ENCODE peak calls at places on chromosomes 11 and 22, in nine cellular contexts. One of them, this sample, is unnamed.

GRCh38 chr11:27391336-27392015 is 28.5 kb upstream of the CCDC34 start:
- DNase-seq in ovary: no peak
- DNase-seq in heart left ventricle: no peak
- DNase-seq in IMR-90: no peak
- DNase-seq in lower leg skin: no peak
- DNase-seq in esophagus muscularis mucosa: no peak
- DNase-seq in spleen: no peak
- DNase-seq in gastrocnemius medialis: no peak
- DNase-seq in thyroid gland: no peak
- DNase-seq in this sample: no peak

GRCh38 chr22:46017166-46017565 is 40.2 kb upstream of the WNT7B start:
- DNase-seq in spleen: no peak
- DNase-seq in IMR-90: peak; percentile 28
- DNase-seq in esophagus muscularis mucosa: no peak
- DNase-seq in gastrocnemius medialis: no peak
- DNase-seq in lower leg skin: no peak
- DNase-seq in ovary: no peak
- DNase-seq in thyroid gland: no peak
- DNase-seq in heart left ventricle: no peak
- DNase-seq in this sample: no peak

GRCh38 chr22:23793326-23793725 is 6.6 kb downstream of the SMARCB1 start:
- DNase-seq in lower leg skin: no peak
- DNase-seq in spleen: peak; percentile 53
- DNase-seq in ovary: no peak
- DNase-seq in esophagus muscularis mucosa: no peak
- DNase-seq in gastrocnemius medialis: no peak
- DNase-seq in thyroid gland: no peak
- DNase-seq in heart left ventricle: no peak
- DNase-seq in IMR-90: no peak
- DNase-seq in this sample: no peak

GRCh38 chr11:126262216-126262615 is 6.5 kb downstream of the SRPRA start:
- DNase-seq in ovary: no peak
- DNase-seq in lower leg skin: no peak
- DNase-seq in IMR-90: no peak
- DNase-seq in esophagus muscularis mucosa: no peak
- DNase-seq in spleen: no peak
- DNase-seq in heart left ventricle: no peak
- DNase-seq in thyroid gland: no peak
- DNase-seq in gastrocnemius medialis: no peak
- DNase-seq in this sample: no peak

GRCh38 chr11:43952020-43952400 is 9.6 kb downstream of the C11orf96 start:
- DNase-seq in heart left ventricle: no peak
- DNase-seq in esophagus muscularis mucosa: no peak
- DNase-seq in lower leg skin: no peak
- DNase-seq in IMR-90: no peak
- DNase-seq in gastrocnemius medialis: no peak
- DNase-seq in spleen: no peak
- DNase-seq in thyroid gland: no peak
- DNase-seq in ovary: no peak
- DNase-seq in this sample: no peak

GRCh38 chr11:43021466-43021865 is 290.3 kb upstream of the API5 start:
- DNase-seq in lower leg skin: no peak
- DNase-seq in gastrocnemius medialis: no peak
- DNase-seq in thyroid gland: peak; percentile 6
- DNase-seq in esophagus muscularis mucosa: no peak
- DNase-seq in IMR-90: no peak
- DNase-seq in spleen: no peak
- DNase-seq in ovary: no peak
- DNase-seq in heart left ventricle: no peak
- DNase-seq in this sample: no peak

GRCh38 chr11:78961938-78962701 is 387.5 kb upstream of the NARS2 start:
- DNase-seq in ovary: no peak
- DNase-seq in spleen: no peak
- DNase-seq in heart left ventricle: no peak
- DNase-seq in thyroid gland: peak; percentile 77
- DNase-seq in esophagus muscularis mucosa: no peak
- DNase-seq in gastrocnemius medialis: no peak
- DNase-seq in lower leg skin: no peak
- DNase-seq in IMR-90: peak; percentile 48
- DNase-seq in this sample: no peak

GRCh38 chr11:128582496-128583366 is 4.6 kb downstream of the ETS1 start:
- DNase-seq in ovary: no peak
- DNase-seq in gastrocnemius medialis: peak; percentile 37
- DNase-seq in heart left ventricle: no peak
- DNase-seq in IMR-90: peak; percentile 98
- DNase-seq in spleen: no peak
- DNase-seq in thyroid gland: peak; percentile 36
- DNase-seq in esophagus muscularis mucosa: no peak
- DNase-seq in lower leg skin: no peak
- DNase-seq in this sample: no peak

GRCh38 chr11:12539570-12539969 is 134.7 kb upstream of the TEAD1 start:
- DNase-seq in heart left ventricle: no peak
- DNase-seq in ovary: no peak
- DNase-seq in thyroid gland: no peak
- DNase-seq in esophagus muscularis mucosa: no peak
- DNase-seq in spleen: no peak
- DNase-seq in gastrocnemius medialis: no peak
- DNase-seq in lower leg skin: no peak
- DNase-seq in IMR-90: peak; percentile 99
- DNase-seq in this sample: no peak

GRCh38 chr22:30325065-30325720 is 1.5 kb downstream of the TBC1D10A start:
- DNase-seq in esophagus muscularis mucosa: no peak
- DNase-seq in gastrocnemius medialis: no peak
- DNase-seq in heart left ventricle: no peak
- DNase-seq in ovary: peak; percentile 77
- DNase-seq in IMR-90: peak; percentile 90
- DNase-seq in lower leg skin: peak; percentile 81
- DNase-seq in thyroid gland: peak; percentile 64
- DNase-seq in spleen: no peak
- DNase-seq in this sample: no peak

GRCh38 chr11:65900125-65900898 is at the start of gene FOSL1:
- DNase-seq in esophagus muscularis mucosa: peak; percentile 97
- DNase-seq in heart left ventricle: peak; percentile 89
- DNase-seq in ovary: peak; percentile 80
- DNase-seq in gastrocnemius medialis: peak; percentile 71
- DNase-seq in IMR-90: peak; percentile 97
- DNase-seq in spleen: peak; percentile 96
- DNase-seq in thyroid gland: peak; percentile 97
- DNase-seq in lower leg skin: peak; percentile 75
- DNase-seq in this sample: peak; percentile 64

GRCh38 chr11:8318536-8318935 is 54.9 kb upstream of the LMO1 start:
- DNase-seq in esophagus muscularis mucosa: no peak
- DNase-seq in thyroid gland: no peak
- DNase-seq in lower leg skin: no peak
- DNase-seq in spleen: peak; percentile 70
- DNase-seq in gastrocnemius medialis: no peak
- DNase-seq in IMR-90: no peak
- DNase-seq in heart left ventricle: no peak
- DNase-seq in ovary: no peak
- DNase-seq in this sample: no peak

GRCh38 chr11:2328656-2329354 is 27.0 kb downstream of the TSPAN32 start:
- DNase-seq in lower leg skin: no peak
- DNase-seq in thyroid gland: no peak
- DNase-seq in IMR-90: no peak
- DNase-seq in gastrocnemius medialis: no peak
- DNase-seq in spleen: peak; percentile 35
- DNase-seq in esophagus muscularis mucosa: no peak
- DNase-seq in ovary: no peak
- DNase-seq in heart left ventricle: no peak
- DNase-seq in this sample: no peak

GRCh38 chr11:10622957-10623787 is 54.7 kb upstream of the LYVE1 start:
- DNase-seq in gastrocnemius medialis: no peak
- DNase-seq in IMR-90: no peak
- DNase-seq in lower leg skin: no peak
- DNase-seq in heart left ventricle: peak; percentile 42
- DNase-seq in spleen: peak; percentile 89
- DNase-seq in ovary: no peak
- DNase-seq in esophagus muscularis mucosa: no peak
- DNase-seq in thyroid gland: no peak
- DNase-seq in this sample: no peak

GRCh38 chr22:45976351-45977002 is 485 bp downstream of the WNT7B start:
- DNase-seq in esophagus muscularis mucosa: no peak
- DNase-seq in heart left ventricle: no peak
- DNase-seq in spleen: no peak
- DNase-seq in ovary: no peak
- DNase-seq in thyroid gland: peak; percentile 11
- DNase-seq in gastrocnemius medialis: no peak
- DNase-seq in IMR-90: no peak
- DNase-seq in lower leg skin: no peak
- DNase-seq in this sample: no peak

GRCh38 chr11:62621567-62622470 is at the start of gene B3GAT3:
- DNase-seq in gastrocnemius medialis: peak; percentile 97
- DNase-seq in esophagus muscularis mucosa: peak; percentile 99
- DNase-seq in spleen: peak; percentile 99
- DNase-seq in ovary: peak; percentile 98
- DNase-seq in lower leg skin: peak; percentile 97
- DNase-seq in IMR-90: peak; percentile 98
- DNase-seq in heart left ventricle: peak; percentile 97
- DNase-seq in thyroid gland: peak; percentile 100
- DNase-seq in this sample: peak; percentile 96
- TF ChIP-seq POLR2A in gastrocnemius medialis: peak; percentile 77
- TF ChIP-seq POLR2A in esophagus muscularis mucosa: peak; percentile 63
- TF ChIP-seq POLR2A in spleen: peak; percentile 86
- TF ChIP-seq POLR2A in ovary: peak; percentile 62
- TF ChIP-seq POLR2A in lower leg skin: no peak
- TF ChIP-seq POLR2A in IMR-90: peak; percentile 45
- TF ChIP-seq POLR2A in heart left ventricle: peak; percentile 85
- TF ChIP-seq POLR2A in thyroid gland: no peak
- TF ChIP-seq POLR2A in this sample: peak; percentile 86

DNA sequence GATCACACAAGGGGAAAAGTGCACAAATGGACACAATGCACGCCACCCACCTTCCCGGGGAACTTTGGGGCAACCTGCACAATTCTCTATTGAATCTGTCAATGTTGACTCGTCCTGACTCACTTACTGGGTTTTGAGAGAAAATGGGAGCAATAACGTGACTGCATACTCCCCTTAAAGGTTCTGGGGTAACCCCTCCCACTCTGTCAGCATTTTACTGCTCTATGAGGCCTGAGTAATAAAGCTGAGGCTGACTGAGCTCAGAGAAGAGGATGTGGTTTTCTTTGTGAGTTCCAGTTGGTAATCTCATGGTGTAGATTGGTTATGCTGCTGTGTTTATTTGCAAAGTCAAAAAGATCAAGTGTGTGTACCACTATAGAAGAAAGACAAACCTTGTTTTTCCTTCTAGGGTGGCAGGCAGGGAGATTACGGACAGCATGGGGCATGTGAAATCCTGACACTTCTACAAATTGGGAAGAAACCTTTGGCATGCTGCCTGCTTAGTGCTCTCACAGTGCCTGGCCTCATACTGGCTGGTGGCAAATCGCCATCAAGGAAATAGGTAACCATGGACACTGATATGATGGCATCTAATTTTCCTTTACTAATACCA is 16.1 kb upstream of the APOA1 start:
- DNase-seq in spleen: no peak
- DNase-seq in esophagus muscularis mucosa: no peak
- DNase-seq in IMR-90: peak; percentile 96
- DNase-seq in ovary: no peak
- DNase-seq in lower leg skin: no peak
- DNase-seq in heart left ventricle: no peak
- DNase-seq in gastrocnemius medialis: no peak
- DNase-seq in thyroid gland: no peak
- DNase-seq in this sample: no peak
- TF ChIP-seq POLR2A in spleen: no peak
- TF ChIP-seq POLR2A in esophagus muscularis mucosa: no peak
- TF ChIP-seq POLR2A in IMR-90: no peak
- TF ChIP-seq POLR2A in ovary: no peak
- TF ChIP-seq POLR2A in lower leg skin: no peak
- TF ChIP-seq POLR2A in heart left ventricle: no peak
- TF ChIP-seq POLR2A in gastrocnemius medialis: no peak
- TF ChIP-seq POLR2A in thyroid gland: no peak
- TF ChIP-seq POLR2A in this sample: no peak

DNA sequence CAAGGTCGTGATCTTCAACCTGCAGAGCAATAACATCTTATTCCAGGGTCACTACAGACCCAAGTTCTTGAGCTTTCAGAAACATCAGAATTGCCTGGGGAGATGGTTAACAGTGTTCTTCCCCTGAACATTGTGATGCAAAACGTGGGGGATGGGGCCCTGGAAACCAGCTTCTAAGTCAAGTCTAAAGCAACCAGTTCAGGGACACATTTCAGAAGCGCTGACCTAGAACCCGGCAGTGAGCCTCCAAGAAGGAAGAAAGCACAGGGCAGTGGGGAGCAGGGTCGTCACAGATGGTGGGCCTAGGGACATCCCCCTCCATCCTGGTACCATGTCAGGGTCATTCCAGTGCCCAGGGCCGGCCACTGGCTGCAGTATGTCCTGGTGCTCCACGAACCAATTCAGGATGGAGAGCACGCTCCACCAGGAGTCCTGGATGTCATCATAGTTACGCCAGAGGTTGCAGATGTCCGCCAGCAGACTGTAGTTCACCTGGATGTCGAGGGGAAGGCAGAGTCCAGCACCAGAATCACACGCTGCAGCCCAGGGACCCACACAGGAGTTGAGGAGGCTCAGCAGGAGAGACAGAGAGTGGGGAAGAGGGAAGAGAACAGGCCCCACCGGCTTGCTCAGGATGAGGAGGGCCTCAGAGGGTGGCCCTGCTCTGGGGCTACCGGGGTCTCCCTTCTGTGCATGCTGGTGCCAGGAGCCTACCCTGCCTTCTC is 5.0 kb downstream of the NAGA start:
- DNase-seq in esophagus muscularis mucosa: no peak
- DNase-seq in thyroid gland: no peak
- DNase-seq in ovary: peak; percentile 13
- DNase-seq in gastrocnemius medialis: no peak
- DNase-seq in heart left ventricle: no peak
- DNase-seq in lower leg skin: peak; percentile 7
- DNase-seq in spleen: peak; percentile 53
- DNase-seq in IMR-90: no peak
- DNase-seq in this sample: no peak
- TF ChIP-seq POLR2A in esophagus muscularis mucosa: no peak
- TF ChIP-seq POLR2A in thyroid gland: no peak
- TF ChIP-seq POLR2A in ovary: no peak
- TF ChIP-seq POLR2A in gastrocnemius medialis: no peak
- TF ChIP-seq POLR2A in heart left ventricle: no peak
- TF ChIP-seq POLR2A in lower leg skin: no peak
- TF ChIP-seq POLR2A in spleen: no peak
- TF ChIP-seq POLR2A in IMR-90: no peak
- TF ChIP-seq POLR2A in this sample: no peak

DNA sequence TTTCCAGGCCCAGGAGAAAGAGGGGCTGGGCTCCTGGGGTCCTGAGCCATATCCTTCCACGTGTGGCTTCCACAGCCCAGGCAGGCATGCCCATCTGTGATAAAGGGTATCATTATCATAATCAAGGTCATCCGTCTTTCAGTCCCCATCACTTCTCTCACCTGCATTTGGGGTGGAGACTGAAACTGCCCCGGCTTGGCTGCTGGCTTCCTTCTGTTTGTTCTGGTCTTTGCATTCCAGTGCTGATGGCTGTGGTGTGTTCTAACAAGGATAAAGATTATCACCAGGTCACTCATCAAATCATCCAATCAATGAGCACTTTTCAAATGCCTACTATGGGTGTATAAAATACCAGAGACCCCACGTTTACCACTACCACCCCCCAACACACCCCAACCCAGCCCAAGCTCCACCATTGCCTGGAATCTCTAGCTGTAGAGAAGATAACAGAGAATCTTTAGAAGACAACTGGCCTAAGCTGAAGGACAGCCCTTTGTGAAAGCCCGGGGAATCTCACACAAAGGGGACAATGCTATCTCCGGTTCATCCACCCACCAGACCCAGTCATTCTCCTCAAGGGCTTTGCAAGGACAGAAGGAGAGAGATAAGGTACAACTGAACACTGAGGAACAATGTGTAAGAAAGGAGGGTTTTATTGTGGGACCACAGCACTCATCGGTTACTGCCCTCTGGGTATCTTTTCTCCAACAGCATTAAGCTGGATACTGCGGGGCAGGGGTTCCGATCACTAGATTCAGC is 54.9 kb downstream of the AHNAK start:
- DNase-seq in heart left ventricle: no peak
- DNase-seq in thyroid gland: no peak
- DNase-seq in gastrocnemius medialis: no peak
- DNase-seq in spleen: no peak
- DNase-seq in ovary: no peak
- DNase-seq in esophagus muscularis mucosa: no peak
- DNase-seq in lower leg skin: no peak
- DNase-seq in IMR-90: no peak
- DNase-seq in this sample: no peak
- TF ChIP-seq POLR2A in heart left ventricle: no peak
- TF ChIP-seq POLR2A in thyroid gland: no peak
- TF ChIP-seq POLR2A in gastrocnemius medialis: no peak
- TF ChIP-seq POLR2A in spleen: no peak
- TF ChIP-seq POLR2A in ovary: no peak
- TF ChIP-seq POLR2A in esophagus muscularis mucosa: no peak
- TF ChIP-seq POLR2A in lower leg skin: no peak
- TF ChIP-seq POLR2A in IMR-90: no peak
- TF ChIP-seq POLR2A in this sample: no peak